ENCODE peak calls at places on chromosomes 13 and 19, in six cellular contexts. One of them, this sample, is unnamed. For H3K4me1, the result is how much of the 10 kb centered on the place peaks cover.

GRCh38 chr19:45922281-45922680 is 7.7 kb upstream of the NANOS2 start:
- DNase-seq in fibroblast of lung: no peak
- DNase-seq in trophoblast cell: no peak
- DNase-seq in body of pancreas: no peak
- DNase-seq in lung: no peak
- DNase-seq in SJCRH30: no peak
- DNase-seq in this sample: no peak

GRCh38 chr19:31014668-31015067 is 334.6 kb downstream of the TSHZ3 start:
- DNase-seq in fibroblast of lung: no peak
- DNase-seq in trophoblast cell: no peak
- DNase-seq in body of pancreas: no peak
- DNase-seq in lung: no peak
- DNase-seq in SJCRH30: no peak
- DNase-seq in this sample: no peak

GRCh38 chr19:1070931-1071791 is 4.2 kb downstream of the ARHGAP45 start:
- DNase-seq in fibroblast of lung: no peak
- DNase-seq in trophoblast cell: no peak
- DNase-seq in body of pancreas: no peak
- DNase-seq in lung: no peak
- DNase-seq in SJCRH30: no peak
- DNase-seq in this sample: peak

GRCh38 chr19:46821512-46822359 is 28.9 kb downstream of the AP2S1 start:
- DNase-seq in fibroblast of lung: no peak
- DNase-seq in trophoblast cell: no peak
- DNase-seq in body of pancreas: no peak
- DNase-seq in lung: no peak
- DNase-seq in SJCRH30: peak
- DNase-seq in this sample: no peak

GRCh38 chr13:111572956-111573355 is 252.5 kb downstream of the TEX29 start:
- DNase-seq in fibroblast of lung: no peak
- DNase-seq in trophoblast cell: no peak
- DNase-seq in body of pancreas: peak
- DNase-seq in lung: no peak
- DNase-seq in SJCRH30: no peak
- DNase-seq in this sample: no peak

GRCh38 chr13:48862572-48862971 is 113.1 kb upstream of the FNDC3A start:
- DNase-seq in fibroblast of lung: no peak
- DNase-seq in trophoblast cell: no peak
- DNase-seq in body of pancreas: peak
- DNase-seq in lung: no peak
- DNase-seq in SJCRH30: no peak
- DNase-seq in this sample: no peak

GRCh38 chr19:1804858-1805257 is 7.2 kb downstream of the ATP8B3 start:
- DNase-seq in fibroblast of lung: no peak
- DNase-seq in trophoblast cell: no peak
- DNase-seq in body of pancreas: no peak
- DNase-seq in lung: no peak
- DNase-seq in SJCRH30: no peak
- DNase-seq in this sample: no peak

GRCh38 chr13:27556109-27556508 is 64.2 kb downstream of the LNX2 start:
- DNase-seq in fibroblast of lung: peak
- DNase-seq in trophoblast cell: no peak
- DNase-seq in body of pancreas: peak
- DNase-seq in lung: no peak
- DNase-seq in SJCRH30: no peak
- DNase-seq in this sample: no peak

GRCh38 chr13:21501709-21502108 is 42.6 kb upstream of the ZDHHC20 start:
- DNase-seq in fibroblast of lung: no peak
- DNase-seq in trophoblast cell: no peak
- DNase-seq in body of pancreas: no peak
- DNase-seq in lung: no peak
- DNase-seq in SJCRH30: no peak
- DNase-seq in this sample: no peak

GRCh38 chr19:3723110-3723488 is 14.9 kb downstream of the TJP3 start:
- DNase-seq in fibroblast of lung: no peak
- DNase-seq in trophoblast cell: no peak
- DNase-seq in body of pancreas: no peak
- DNase-seq in lung: no peak
- DNase-seq in SJCRH30: no peak
- DNase-seq in this sample: no peak

GRCh38 chr13:80126382-80127068 is 214.4 kb downstream of the SPRY2 start:
- DNase-seq in fibroblast of lung: no peak
- DNase-seq in trophoblast cell: no peak
- DNase-seq in body of pancreas: no peak
- DNase-seq in lung: no peak
- DNase-seq in SJCRH30: no peak
- DNase-seq in this sample: no peak

GRCh38 chr19:6632002-6632621 is 37.8 kb downstream of the TNFSF14 start:
- DNase-seq in fibroblast of lung: peak
- DNase-seq in trophoblast cell: peak
- DNase-seq in body of pancreas: peak
- DNase-seq in lung: peak
- DNase-seq in SJCRH30: peak
- DNase-seq in this sample: peak

GRCh38 chr13:25232937-25233515 is 54.3 kb downstream of the MTMR6 start:
- DNase-seq in fibroblast of lung: peak
- DNase-seq in trophoblast cell: no peak
- DNase-seq in body of pancreas: peak
- DNase-seq in lung: no peak
- DNase-seq in SJCRH30: no peak
- DNase-seq in this sample: no peak

GRCh38 chr13:98810746-98811145 is 58.3 kb upstream of the SLC15A1 start:
- DNase-seq in fibroblast of lung: no peak
- DNase-seq in trophoblast cell: no peak
- DNase-seq in body of pancreas: no peak
- DNase-seq in lung: no peak
- DNase-seq in SJCRH30: no peak
- DNase-seq in this sample: no peak

GRCh38 chr19:13960863-13961784 is 8.8 kb downstream of the DCAF15 start:
- DNase-seq in fibroblast of lung: no peak
- DNase-seq in trophoblast cell: no peak
- DNase-seq in body of pancreas: no peak
- DNase-seq in lung: no peak
- DNase-seq in SJCRH30: no peak
- DNase-seq in this sample: no peak

GRCh38 chr13:24119593-24120508 is 40.7 kb upstream of the SPATA13 start:
- DNase-seq in fibroblast of lung: peak
- DNase-seq in trophoblast cell: no peak
- DNase-seq in body of pancreas: no peak
- DNase-seq in lung: no peak
- DNase-seq in SJCRH30: no peak
- DNase-seq in this sample: no peak

GRCh38 chr13:67343777-67344176 is 113.6 kb upstream of the PCDH9 start:
- DNase-seq in fibroblast of lung: no peak
- DNase-seq in trophoblast cell: no peak
- DNase-seq in body of pancreas: no peak
- DNase-seq in lung: no peak
- DNase-seq in SJCRH30: no peak
- DNase-seq in this sample: no peak

GRCh38 chr19:39133431-39134270 is 8.1 kb downstream of the PAK4 start:
- DNase-seq in fibroblast of lung: no peak
- DNase-seq in trophoblast cell: peak
- DNase-seq in body of pancreas: peak
- DNase-seq in lung: peak
- DNase-seq in SJCRH30: peak
- DNase-seq in this sample: no peak

GRCh38 chr19:50562329-50562728 is 5.9 kb downstream of the LRRC4B start:
- DNase-seq in fibroblast of lung: no peak
- DNase-seq in trophoblast cell: no peak
- DNase-seq in body of pancreas: no peak
- DNase-seq in lung: no peak
- DNase-seq in SJCRH30: no peak
- DNase-seq in this sample: no peak

GRCh38 chr19:32921624-32922023 is 50.1 kb downstream of the CEP89 start:
- DNase-seq in fibroblast of lung: no peak
- DNase-seq in trophoblast cell: no peak
- DNase-seq in body of pancreas: no peak
- DNase-seq in lung: no peak
- DNase-seq in SJCRH30: no peak
- DNase-seq in this sample: no peak

GRCh38 chr13:113400621-113401451 is 36.9 kb upstream of the GRTP1 start:
- DNase-seq in fibroblast of lung: no peak
- DNase-seq in trophoblast cell: no peak
- DNase-seq in body of pancreas: no peak
- DNase-seq in lung: no peak
- DNase-seq in SJCRH30: no peak
- DNase-seq in this sample: no peak

GRCh38 chr19:18457478-18458331 is 19.8 kb upstream of the ISYNA1 start:
- DNase-seq in fibroblast of lung: no peak
- DNase-seq in trophoblast cell: no peak
- DNase-seq in body of pancreas: no peak
- DNase-seq in lung: no peak
- DNase-seq in SJCRH30: no peak
- DNase-seq in this sample: no peak

GRCh38 chr19:18456279-18456678 is 18.3 kb upstream of the ISYNA1 start:
- DNase-seq in fibroblast of lung: no peak
- DNase-seq in trophoblast cell: no peak
- DNase-seq in body of pancreas: no peak
- DNase-seq in lung: no peak
- DNase-seq in SJCRH30: no peak
- DNase-seq in this sample: no peak

GRCh38 chr19:18460313-18460712 is 22.4 kb upstream of the ISYNA1 start:
- DNase-seq in fibroblast of lung: peak
- DNase-seq in trophoblast cell: peak
- DNase-seq in body of pancreas: peak
- DNase-seq in lung: no peak
- DNase-seq in SJCRH30: no peak
- DNase-seq in this sample: no peak

GRCh38 chr19:18453269-18454024 is 15.5 kb upstream of the ISYNA1 start:
- DNase-seq in fibroblast of lung: no peak
- DNase-seq in trophoblast cell: no peak
- DNase-seq in body of pancreas: no peak
- DNase-seq in lung: no peak
- DNase-seq in SJCRH30: no peak
- DNase-seq in this sample: no peak

DNA sequence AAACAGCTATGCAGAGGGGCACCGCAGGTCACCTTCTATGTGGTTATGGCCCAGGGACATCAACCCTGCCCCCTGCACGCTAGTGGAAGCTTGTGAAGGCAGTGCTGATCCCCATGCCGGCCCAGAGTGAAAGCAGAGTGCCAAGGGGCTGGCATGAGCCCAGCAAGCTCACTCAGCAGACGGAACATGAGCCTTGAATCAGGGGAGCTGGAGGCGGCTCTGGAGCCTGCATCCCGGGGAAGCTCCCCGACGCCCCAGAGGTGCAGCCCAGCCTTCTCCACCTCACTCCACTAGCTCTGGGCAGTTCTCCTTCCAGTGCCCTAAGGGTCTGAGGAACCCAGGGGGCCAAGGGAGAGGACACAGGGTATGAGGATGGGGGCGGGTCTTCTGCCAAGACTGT is 19.0 kb upstream of the ISYNA1 start:
- DNase-seq in fibroblast of lung: no peak
- DNase-seq in trophoblast cell: no peak
- DNase-seq in body of pancreas: no peak
- DNase-seq in lung: no peak
- DNase-seq in SJCRH30: no peak
- DNase-seq in this sample: no peak
- H3K27ac ChIP-seq in fibroblast of lung: no peak
- H3K27ac ChIP-seq in trophoblast cell: no peak
- H3K27ac ChIP-seq in body of pancreas: no peak
- H3K27ac ChIP-seq in lung: no peak
- H3K27ac ChIP-seq in SJCRH30: no peak
- H3K27ac ChIP-seq in this sample: no peak

DNA sequence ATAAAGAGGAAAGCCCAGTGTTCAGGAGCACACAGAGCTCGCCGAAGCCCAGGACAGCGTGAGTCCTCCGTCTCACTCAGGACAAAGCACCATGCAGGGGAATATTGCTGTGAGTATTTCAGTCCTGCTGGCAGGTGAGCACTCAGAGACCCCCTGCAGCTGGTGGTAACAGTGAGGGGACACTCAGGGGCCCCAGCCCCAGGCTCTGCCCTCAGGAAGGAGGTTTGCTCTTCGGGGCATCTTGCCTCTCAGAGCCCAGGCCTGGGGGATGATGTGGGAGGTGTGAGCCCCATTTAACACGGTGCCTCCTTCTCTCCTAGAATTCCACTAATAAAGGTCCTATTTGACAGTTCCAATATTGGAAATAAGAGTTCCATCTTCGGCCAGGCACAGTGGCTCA is 14.8 kb downstream of the LILRA1 start:
- DNase-seq in fibroblast of lung: no peak
- DNase-seq in trophoblast cell: no peak
- DNase-seq in body of pancreas: no peak
- DNase-seq in lung: no peak
- DNase-seq in SJCRH30: no peak
- DNase-seq in this sample: no peak
- H3K4me3 ChIP-seq in fibroblast of lung: no peak
- H3K4me3 ChIP-seq in trophoblast cell: no peak
- H3K4me3 ChIP-seq in body of pancreas: no peak
- H3K4me3 ChIP-seq in lung: no peak
- H3K4me3 ChIP-seq in SJCRH30: no peak
- H3K4me3 ChIP-seq in this sample: no peak

DNA sequence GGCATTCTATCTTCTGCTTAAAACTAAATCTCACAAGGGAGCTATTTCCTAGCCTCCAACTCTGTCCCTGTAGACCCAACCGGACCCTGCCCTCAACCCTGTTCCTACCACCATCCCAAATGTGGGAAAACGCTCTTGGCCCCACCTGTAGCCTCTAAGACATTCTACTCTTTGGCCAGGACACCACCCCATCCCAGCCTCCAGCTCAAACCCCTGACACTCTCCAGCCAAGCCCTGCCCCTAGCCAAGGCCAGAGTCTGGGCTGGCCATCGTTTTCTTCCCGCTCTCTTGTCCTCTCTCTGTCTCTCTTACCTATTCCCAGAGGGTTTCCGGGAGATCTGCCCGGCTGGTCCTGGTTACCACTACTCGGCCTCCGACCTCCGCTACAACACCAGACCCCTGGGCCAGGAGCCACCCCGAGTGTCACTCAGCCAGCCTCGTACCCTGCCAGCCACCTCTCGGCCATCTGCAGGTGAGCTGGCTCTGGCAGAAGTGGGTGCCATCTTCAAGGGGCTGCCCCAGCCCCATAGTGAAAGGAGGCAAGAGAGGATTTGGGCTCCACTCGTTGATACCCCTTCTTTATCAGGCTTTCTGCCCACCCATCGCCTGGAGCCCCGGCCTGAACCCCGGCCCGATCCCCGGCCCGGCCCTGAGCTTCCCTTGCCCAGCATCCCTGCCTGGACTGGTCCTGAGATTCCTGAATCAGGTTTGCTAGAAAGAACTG is 6.9 kb downstream of the LTBP4 start:
- DNase-seq in fibroblast of lung: no peak
- DNase-seq in trophoblast cell: no peak
- DNase-seq in body of pancreas: no peak
- DNase-seq in lung: no peak
- DNase-seq in SJCRH30: no peak
- DNase-seq in this sample: no peak
- H3K4me1 ChIP-seq in fibroblast of lung: under half
- H3K4me1 ChIP-seq in trophoblast cell: under half
- H3K4me1 ChIP-seq in body of pancreas: half or more
- H3K4me1 ChIP-seq in lung: under half
- H3K4me1 ChIP-seq in SJCRH30: under half
- H3K4me1 ChIP-seq in this sample: under half

DNA sequence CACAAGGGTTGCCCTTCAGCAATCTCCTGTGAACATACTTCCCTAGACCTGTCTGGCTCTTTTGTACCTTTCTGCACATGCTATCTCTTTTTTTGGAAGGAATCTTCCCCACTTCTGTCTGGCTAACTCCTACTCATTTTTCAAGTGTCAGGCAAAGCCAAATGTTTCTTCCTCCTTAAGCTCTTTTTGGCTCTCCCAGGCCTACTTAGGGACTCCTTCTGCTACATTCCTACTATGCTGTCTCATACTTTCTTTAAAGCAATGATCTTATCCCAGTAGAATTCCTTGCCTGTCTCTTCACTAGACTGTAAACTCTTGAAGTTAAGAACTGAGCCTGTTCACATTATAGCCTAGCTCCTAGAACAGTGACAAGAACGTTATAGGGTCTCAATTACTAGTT is 114.9 kb upstream of the WASF3 start:
- DNase-seq in fibroblast of lung: peak
- DNase-seq in trophoblast cell: peak
- DNase-seq in body of pancreas: no peak
- DNase-seq in lung: no peak
- DNase-seq in SJCRH30: no peak
- DNase-seq in this sample: no peak
- H3K27ac ChIP-seq in fibroblast of lung: no peak
- H3K27ac ChIP-seq in trophoblast cell: peak
- H3K27ac ChIP-seq in body of pancreas: no peak
- H3K27ac ChIP-seq in lung: no peak
- H3K27ac ChIP-seq in SJCRH30: no peak
- H3K27ac ChIP-seq in this sample: no peak